ENCODE peak calls at places on chromosomes 7 and 10, in seven cellular contexts. W is G401; F is activated effector memory CD4-positive, alpha-beta T cell treated with anti-CD3 and anti-CD28 coated beads, Interleukin-2, amount 50 U/mL, for 16 hours; Q is Caki2; D is SK-N-MC; C is CD4-positive, CD25-positive, alpha-beta regulatory T cell; I is thyroid gland. N is an unnamed sample.

GRCh38 chr10:15700078-15700477 is 19.6 kb downstream of the ITGA8 start:
- DNase-seq in W (no peak), I (no peak), Q (no peak), F (no peak), C (no peak), D (no peak), N (no peak)

GRCh38 chr10:82249141-82249540 is 374.1 kb downstream of the NRG3 start:
- DNase-seq in Q (no peak), C (no peak), W (no peak), I (no peak), F (no peak), D (no peak), N (no peak)

GRCh38 chr10:114489521-114490310 is 85.4 kb upstream of the AFAP1L2 start:
- DNase-seq in I (no peak), C (no peak), W (no peak), D (no peak), F (no peak), Q (peak), N (no peak)

GRCh38 chr10:70198696-70199466 is 28.6 kb upstream of the SAR1A start:
- DNase-seq in C (no peak), I (no peak), Q (no peak), F (no peak), W (no peak), D (no peak), N (no peak)

GRCh38 chr7:127885843-127886242 is 145.4 kb downstream of the LRRC4 start:
- DNase-seq in I (no peak), Q (no peak), C (no peak), W (peak), D (no peak), F (no peak), N (peak)

GRCh38 chr10:116170815-116171250 is 102.2 kb downstream of the GFRA1 start:
- DNase-seq in Q (no peak), F (no peak), I (no peak), D (no peak), C (no peak), W (no peak), N (peak)

GRCh38 chr7:155457544-155458316 is at the start of gene EN2:
- DNase-seq in I (peak), D (no peak), C (no peak), F (no peak), Q (peak), W (no peak), N (peak)

GRCh38 chr7:27046854-27047549 is 48.8 kb downstream of the HOXA1 start:
- DNase-seq in Q (peak), C (no peak), I (no peak), W (no peak), F (no peak), D (no peak), N (peak)

GRCh38 chr10:114928818-114929217 is 9.2 kb upstream of the TRUB1 start:
- DNase-seq in C (no peak), Q (no peak), I (no peak), F (no peak), D (no peak), W (no peak), N (no peak)

GRCh38 chr7:5708271-5708670 is 73.2 kb downstream of the RNF216 start:
- DNase-seq in D (no peak), C (no peak), F (no peak), Q (no peak), I (no peak), W (no peak), N (no peak)

GRCh38 chr7:51029586-51030230 is 247.0 kb upstream of the GRB10 start:
- DNase-seq in W (no peak), Q (no peak), C (no peak), I (no peak), F (no peak), D (peak), N (no peak)